ENCODE peak calls at places on chromosomes 11 and 22, in four cellular contexts. D, M, X and P are unnamed samples.

GRCh38 chr11:126282361-126282741 is 542 bp upstream of the TIRAP start:
- DNase-seq in D (peak), M (peak), X (peak), P (peak)

GRCh38 chr11:40203606-40204005 is 1255.8 kb downstream of the LRRC4C start:
- DNase-seq in D (no peak), M (no peak), X (no peak), P (no peak)

GRCh38 chr11:58650496-58650895 is 28.0 kb downstream of the CNTF start:
- DNase-seq in D (no peak), M (no peak), X (no peak), P (no peak)

GRCh38 chr11:73760066-73760679 is 701 bp downstream of the RAB6A start:
- DNase-seq in D (peak), M (peak), X (peak), P (peak)

GRCh38 chr22:42905702-42906183 is 48.7 kb upstream of the ARFGAP3 start:
- DNase-seq in D (peak), M (no peak), X (no peak), P (no peak)

GRCh38 chr11:112408551-112408950 is 147.9 kb upstream of the PLET1 start:
- DNase-seq in D (no peak), M (no peak), X (no peak), P (no peak)

GRCh38 chr11:88363566-88364169 is 26.1 kb upstream of the CTSC start:
- DNase-seq in D (no peak), M (no peak), X (no peak), P (no peak)

GRCh38 chr22:28023036-28023435 is 104.0 kb upstream of the PITPNB start:
- DNase-seq in D (no peak), M (no peak), X (no peak), P (no peak)

GRCh38 chr11:93904711-93905110 is 54.3 kb upstream of the VSTM5 start:
- DNase-seq in D (no peak), M (no peak), X (no peak), P (no peak)

GRCh38 chr11:7638710-7639642 is 34.3 kb downstream of the CYB5R2 start:
- DNase-seq in D (no peak), M (no peak), X (no peak), P (peak)

GRCh38 chr11:76424379-76424778 is 20.4 kb upstream of the EMSY start:
- DNase-seq in D (no peak), M (no peak), X (no peak), P (peak)

GRCh38 chr22:34946339-34946985 is 119.5 kb upstream of the ISX start:
- DNase-seq in D (no peak), M (no peak), X (no peak), P (no peak)

GRCh38 chr22:30600925-30601324 is 6.0 kb upstream of the TCN2 start:
- DNase-seq in D (no peak), M (no peak), X (no peak), P (no peak)

GRCh38 chr22:30598986-30599385 is 7.3 kb upstream of the PES1 start:
- DNase-seq in D (no peak), M (no peak), X (no peak), P (no peak)

GRCh38 chr22:30601464-30601863 is 5.5 kb upstream of the TCN2 start:
- DNase-seq in D (no peak), M (no peak), X (no peak), P (no peak)

GRCh38 chr22:30604723-30605122 is 2.3 kb upstream of the TCN2 start:
- DNase-seq in D (no peak), M (no peak), X (no peak), P (no peak)

GRCh38 chr22:30602049-30602448 is 4.9 kb upstream of the TCN2 start:
- DNase-seq in D (no peak), M (peak), X (no peak), P (no peak)
- TF ChIP-seq CTCF in D (no peak), M (peak), X (no peak), P (peak)

GRCh38 chr22:49922484-49922883 is 4.0 kb downstream of the CRELD2 start:
- DNase-seq in D (no peak), M (no peak), X (no peak), P (no peak)

GRCh38 chr22:49922926-49923325 is 4.5 kb downstream of the CRELD2 start:
- DNase-seq in D (no peak), M (no peak), X (no peak), P (no peak)

GRCh38 chr22:49921508-49922278 is 3.3 kb downstream of the CRELD2 start:
- DNase-seq in D (no peak), M (no peak), X (no peak), P (no peak)

GRCh38 chr22:49924113-49924833 is 5.8 kb downstream of the CRELD2 start:
- DNase-seq in D (no peak), M (no peak), X (no peak), P (no peak)

GRCh38 chr22:49923445-49923844 is 5.0 kb downstream of the CRELD2 start:
- DNase-seq in D (no peak), M (no peak), X (no peak), P (no peak)
- TF ChIP-seq CTCF in D (no peak), M (no peak), X (no peak), P (no peak)

GRCh38 chr11:96091476-96091875 is 167.6 kb upstream of the MTMR2 start:
- DNase-seq in D (no peak), M (no peak), X (no peak), P (no peak)
- TF ChIP-seq CTCF in D (no peak), M (no peak), X (no peak), P (peak)

GRCh38 chr11:61124574-61125309 is 22.5 kb downstream of the CD5 start:
- DNase-seq in D (no peak), M (no peak), X (no peak), P (no peak)

GRCh38 chr11:61127991-61128390 is 25.7 kb downstream of the CD5 start:
- DNase-seq in D (no peak), M (no peak), X (no peak), P (no peak)

GRCh38 chr11:61123775-61124571 is 21.7 kb downstream of the CD5 start:
- DNase-seq in D (no peak), M (no peak), X (no peak), P (no peak)

GRCh38 chr11:61125310-61125684 is 23.0 kb downstream of the CD5 start:
- DNase-seq in D (no peak), M (no peak), X (no peak), P (no peak)

DNA sequence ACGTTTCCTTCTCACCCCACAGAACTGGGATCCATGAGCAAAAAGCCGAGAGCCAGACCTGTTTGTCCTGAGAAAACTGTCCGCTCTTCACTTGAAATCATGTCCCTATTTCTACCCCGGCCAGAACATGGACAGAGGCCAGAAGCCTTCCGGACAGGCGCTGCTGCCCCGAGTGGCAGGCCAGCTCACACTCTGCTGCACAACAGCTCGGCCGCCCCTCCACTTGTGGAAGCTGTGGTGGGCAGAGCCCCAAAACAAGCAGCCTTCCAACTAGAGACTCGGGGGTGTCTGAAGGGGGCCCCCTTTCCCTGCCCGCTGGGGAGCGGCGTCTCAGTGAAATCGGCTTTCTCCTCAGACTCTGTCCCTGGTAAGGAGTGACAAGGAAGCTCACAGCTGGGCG is 24.0 kb downstream of the CD5 start:
- DNase-seq in D (peak), M (peak), X (no peak), P (no peak)
- TF ChIP-seq CTCF in D (no peak), M (peak), X (no peak), P (no peak)